ENCODE peak calls at places on chromosomes 6 and 20, in seven cellular contexts. L, T, N, X, Y, P and R are unnamed samples.

GRCh38 chr6:128239898-128240509 is 280.4 kb downstream of the PTPRK start:
- DNase-seq in L (no peak), X (no peak), P (no peak), T (no peak), Y (peak), N (no peak), R (no peak)

GRCh38 chr6:143536461-143536865 is 24.9 kb upstream of the FUCA2 start:
- DNase-seq in X (no peak), Y (peak), N (peak), T (peak), P (peak), L (peak), R (peak)

GRCh38 chr6:53811082-53811481 is 16.3 kb downstream of the LRRC1 start:
- DNase-seq in T (peak), P (no peak), N (no peak), Y (peak), L (no peak), X (no peak), R (no peak)

GRCh38 chr6:168666170-168666569 is 225.2 kb downstream of the SMOC2 start:
- DNase-seq in P (no peak), L (no peak), T (no peak), Y (no peak), N (no peak), X (no peak), R (no peak)

GRCh38 chr6:125749112-125749863 is at the start of gene HEY2:
- DNase-seq in P (peak), X (peak), N (peak), Y (peak), L (peak), T (peak), R (peak)

GRCh38 chr6:114362957-114363356 is 20.1 kb upstream of the HS3ST5 start:
- DNase-seq in X (no peak), Y (no peak), L (no peak), N (no peak), T (no peak), P (no peak), R (no peak)

GRCh38 chr6:37212268-37212667 is 42.3 kb downstream of the PIM1 start:
- DNase-seq in N (no peak), P (no peak), X (no peak), T (no peak), L (no peak), Y (no peak), R (no peak)

GRCh38 chr6:5339757-5340156 is 78.4 kb downstream of the FARS2 start:
- DNase-seq in X (peak), T (no peak), L (no peak), Y (no peak), P (no peak), N (no peak), R (no peak)

GRCh38 chr6:34305982-34306702 is 57.3 kb upstream of the SMIM29 start:
- DNase-seq in L (peak), Y (peak), X (peak), N (no peak), P (no peak), T (peak), R (peak)

GRCh38 chr20:25269833-25270170 is 21.9 kb downstream of the PYGB start:
- DNase-seq in Y (no peak), N (no peak), L (peak), X (no peak), T (no peak), P (no peak), R (peak)

GRCh38 chr6:40587240-40588069 is at the start of gene LRFN2:
- DNase-seq in P (peak), N (no peak), L (peak), T (peak), X (peak), Y (peak), R (peak)

GRCh38 chr20:57322476-57322875 is 7.1 kb upstream of the SPO11 start:
- DNase-seq in X (no peak), P (no peak), T (no peak), N (no peak), Y (no peak), L (no peak), R (no peak)

GRCh38 chr6:84078335-84078734 is 44.8 kb downstream of the MRAP2 start:
- DNase-seq in P (no peak), Y (no peak), X (no peak), N (no peak), L (no peak), T (no peak), R (no peak)

GRCh38 chr6:21826031-21826430 is 232.5 kb downstream of the SOX4 start:
- DNase-seq in P (no peak), L (no peak), Y (no peak), X (no peak), N (no peak), T (peak), R (no peak)

GRCh38 chr6:3383525-3383924 is 73.3 kb downstream of the SLC22A23 start:
- DNase-seq in P (no peak), T (peak), L (no peak), N (no peak), X (peak), Y (no peak), R (no peak)

GRCh38 chr20:1535420-1536175 is 21.9 kb downstream of the SIRPD start:
- DNase-seq in N (peak), L (peak), T (no peak), P (no peak), X (peak), Y (no peak), R (no peak)